ENCODE peak calls at places on chromosomes 6 and 20, in nine cellular contexts. O, W, M, F, R, P, N, G and U are unnamed samples.

GRCh38 chr6:167588181-167588919 is 238.4 kb upstream of the AFDN start:
- DNase-seq in O (no peak), W (no peak), M (no peak), F (no peak), R (no peak), P (no peak), N (no peak), G (no peak), U (no peak)

GRCh38 chr6:71245265-71246049 is 43.2 kb upstream of the OGFRL1 start:
- DNase-seq in O (no peak), W (no peak), M (no peak), F (no peak), R (no peak), P (no peak), N (no peak), G (no peak), U (no peak)

GRCh38 chr6:128303870-128304269 is 216.5 kb downstream of the PTPRK start:
- DNase-seq in O (no peak), W (no peak), M (no peak), F (peak), R (no peak), P (no peak), N (no peak), G (no peak), U (no peak)

GRCh38 chr20:64220891-64221527 is 34.5 kb upstream of the PCMTD2 start:
- DNase-seq in O (no peak), W (no peak), M (no peak), F (no peak), R (no peak), P (no peak), N (no peak), G (no peak), U (no peak)

GRCh38 chr20:8901237-8902025 is 167.5 kb upstream of the PLCB4 start:
- DNase-seq in O (peak), W (no peak), M (no peak), F (no peak), R (peak), P (no peak), N (no peak), G (no peak), U (peak)

GRCh38 chr20:25637247-25637646 is 13.4 kb upstream of the NANP start:
- DNase-seq in O (no peak), W (no peak), M (no peak), F (peak), R (no peak), P (no peak), N (no peak), G (no peak), U (no peak)

GRCh38 chr20:63767886-63768285 is 28.3 kb downstream of the SLC2A4RG start:
- DNase-seq in O (no peak), W (no peak), M (no peak), F (no peak), R (no peak), P (no peak), N (no peak), G (no peak), U (no peak)

GRCh38 chr20:38113401-38114325 is 51.4 kb downstream of the TGM2 start:
- DNase-seq in O (no peak), W (no peak), M (peak), F (peak), R (peak), P (no peak), N (no peak), G (no peak), U (no peak)

GRCh38 chr6:104705095-104705707 is 154.5 kb downstream of the HACE1 start:
- DNase-seq in O (peak), W (peak), M (no peak), F (peak), R (no peak), P (no peak), N (no peak), G (peak), U (no peak)

GRCh38 chr20:53750827-53751393 is 157.3 kb upstream of the ZNF217 start:
- DNase-seq in O (peak), W (peak), M (no peak), F (peak), R (peak), P (no peak), N (no peak), G (peak), U (no peak)

GRCh38 chr6:77926198-77926752 is 273.4 kb downstream of the MEI4 start:
- DNase-seq in O (no peak), W (no peak), M (no peak), F (no peak), R (peak), P (no peak), N (no peak), G (no peak), U (no peak)

GRCh38 chr6:163284151-163284550 is 130.4 kb upstream of the QKI start:
- DNase-seq in O (no peak), W (no peak), M (no peak), F (no peak), R (no peak), P (no peak), N (no peak), G (no peak), U (no peak)

GRCh38 chr20:48329676-48330644 is 497.8 kb downstream of the PREX1 start:
- DNase-seq in O (no peak), W (no peak), M (no peak), F (peak), R (peak), P (peak), N (no peak), G (no peak), U (no peak)

GRCh38 chr20:24935786-24936525 is 13.1 kb upstream of the CST7 start:
- DNase-seq in O (no peak), W (no peak), M (no peak), F (no peak), R (no peak), P (no peak), N (no peak), G (no peak), U (peak)

GRCh38 chr6:111658445-111659154 is 52.9 kb upstream of the TRAF3IP2 start:
- DNase-seq in O (peak), W (no peak), M (no peak), F (peak), R (no peak), P (no peak), N (no peak), G (no peak), U (peak)

GRCh38 chr20:40326794-40327193 is 362.2 kb downstream of the MAFB start:
- DNase-seq in O (no peak), W (no peak), M (no peak), F (no peak), R (no peak), P (no peak), N (no peak), G (no peak), U (no peak)

GRCh38 chr6:6320901-6321300 is 439 bp upstream of the F13A1 start:
- DNase-seq in O (peak), W (no peak), M (no peak), F (no peak), R (no peak), P (no peak), N (no peak), G (no peak), U (no peak)

GRCh38 chr20:30922129-30922528 is 335.3 kb upstream of the DEFB115 start:
- DNase-seq in O (no peak), W (no peak), M (no peak), F (no peak), R (no peak), P (no peak), N (no peak), G (no peak), U (peak)

GRCh38 chr20:25676164-25676809 is 20.4 kb downstream of the ZNF337 start:
- DNase-seq in O (peak), W (no peak), M (no peak), F (peak), R (no peak), P (no peak), N (no peak), G (no peak), U (no peak)

GRCh38 chr6:4415549-4415948 is 280.2 kb upstream of the ECI2 start:
- DNase-seq in O (no peak), W (no peak), M (no peak), F (no peak), R (no peak), P (no peak), N (no peak), G (no peak), U (no peak)

GRCh38 chr6:52243282-52243893 is 912 bp downstream of the IL17F start:
- DNase-seq in O (no peak), W (no peak), M (no peak), F (no peak), R (no peak), P (no peak), N (no peak), G (no peak), U (no peak)

GRCh38 chr20:32972181-32973076 is 31.8 kb downstream of the SUN5 start:
- DNase-seq in O (no peak), W (peak), M (no peak), F (no peak), R (no peak), P (peak), N (peak), G (no peak), U (peak)

GRCh38 chr6:344816-345340 is 46.7 kb upstream of the IRF4 start:
- DNase-seq in O (no peak), W (no peak), M (no peak), F (peak), R (no peak), P (no peak), N (no peak), G (no peak), U (no peak)

GRCh38 chr6:88047510-88048150 is at the start of gene SPACA1:
- DNase-seq in O (peak), W (no peak), M (no peak), F (no peak), R (no peak), P (peak), N (no peak), G (no peak), U (no peak)

GRCh38 chr6:21992178-21992967 is 304.5 kb downstream of the PRL start:
- DNase-seq in O (peak), W (no peak), M (no peak), F (peak), R (no peak), P (no peak), N (no peak), G (no peak), U (no peak)